ENCODE peak calls at places on chromosomes 2 and 18, in eight cellular contexts. Y is hepatocyte, F is neural progenitor cell, H is psoas muscle, E is WTC11, X is PC-9, L is kidney epithelial cell, D is omental fat pad. M is an unnamed sample.

GRCh38 chr2:161273038-161273760 is 35.0 kb upstream of the PSMD14 start:
- DNase-seq in E (no peak), D (no peak), F (peak), L (peak), Y (peak), X (peak), H (no peak), M (peak)

GRCh38 chr2:60549250-60550150 is 4.0 kb downstream of the BCL11A start:
- DNase-seq in Y (peak), D (no peak), E (peak), H (peak), L (no peak), F (peak), X (no peak), M (no peak)

GRCh38 chr2:97740590-97741182 is 27.3 kb downstream of the ZAP70 start:
- DNase-seq in H (no peak), F (peak), Y (peak), L (no peak), D (no peak), X (no peak), E (peak), M (no peak)

GRCh38 chr18:30675905-30676620 is 366.5 kb downstream of the DSC3 start:
- DNase-seq in Y (no peak), H (no peak), F (no peak), E (no peak), L (no peak), D (no peak), X (no peak), M (no peak)

GRCh38 chr2:3489449-3490115 is 29.7 kb downstream of the ADI1 start:
- DNase-seq in F (no peak), H (peak), Y (no peak), D (no peak), L (no peak), X (no peak), E (no peak), M (no peak)

GRCh38 chr2:161206491-161207032 is 46.3 kb downstream of the TANK start:
- DNase-seq in D (no peak), E (no peak), Y (no peak), F (no peak), L (no peak), H (no peak), X (no peak), M (no peak)

GRCh38 chr2:241965931-241966412 is 96.4 kb downstream of the RTP5 start:
- DNase-seq in Y (peak), F (peak), H (no peak), L (peak), X (peak), E (no peak), D (no peak), M (peak)

GRCh38 chr2:223989206-223989859 is 32.1 kb downstream of the MRPL44 start:
- DNase-seq in L (no peak), Y (no peak), D (no peak), X (no peak), E (peak), F (peak), H (no peak), M (no peak)

GRCh38 chr2:47056875-47057731 is 98.0 kb downstream of the STPG4 start:
- DNase-seq in D (no peak), E (no peak), X (no peak), Y (no peak), F (no peak), H (peak), L (no peak), M (no peak)

GRCh38 chr2:37414470-37414949 is 70.1 kb downstream of the QPCT start:
- DNase-seq in H (no peak), E (no peak), D (no peak), L (no peak), F (peak), Y (peak), X (peak), M (peak)
- TF ChIP-seq CTCF in H (peak), E (peak), D (peak), L (peak), F (peak), Y (peak), X (peak), M (peak)

DNA sequence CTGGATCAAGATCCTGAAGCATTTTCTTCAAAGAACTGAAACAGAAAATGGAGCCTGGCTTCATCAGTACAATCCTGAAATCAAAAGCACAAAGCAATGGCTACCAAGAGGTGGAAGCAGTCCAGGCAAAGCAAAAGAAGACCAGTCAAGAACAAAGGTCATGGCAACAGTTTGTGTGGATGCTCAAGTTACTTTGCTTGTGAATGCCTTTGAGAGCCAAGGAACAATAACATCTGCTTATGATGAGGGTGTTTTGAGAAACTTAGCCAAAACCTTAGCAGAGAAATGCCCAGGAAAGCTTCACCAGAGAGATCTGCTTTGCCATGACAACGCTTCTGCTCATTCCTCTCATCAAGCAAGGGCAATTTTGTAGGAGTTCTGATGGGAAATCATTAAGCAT is 723.1 kb downstream of the TMEM182 start:
- DNase-seq in E (no peak), X (no peak), F (no peak), H (no peak), D (no peak), L (no peak), Y (no peak), M (no peak)
- TF ChIP-seq CTCF in E (no peak), X (no peak), F (no peak), H (no peak), D (no peak), L (no peak), Y (no peak), M (no peak)

GRCh38 chr2:128356127-128356526 is 37.5 kb upstream of the HS6ST1 start:
- DNase-seq in Y (no peak), E (no peak), F (no peak), L (no peak), X (no peak), H (no peak), D (no peak), M (no peak)

GRCh38 chr2:128350736-128351135 is 32.1 kb upstream of the HS6ST1 start:
- DNase-seq in F (no peak), L (no peak), H (no peak), X (no peak), D (no peak), E (no peak), Y (no peak), M (no peak)

GRCh38 chr2:128357561-128358370 is 39.1 kb upstream of the HS6ST1 start:
- DNase-seq in H (peak), Y (no peak), X (no peak), E (no peak), D (no peak), L (no peak), F (no peak), M (no peak)

GRCh38 chr2:128354161-128354560 is 35.5 kb upstream of the HS6ST1 start:
- DNase-seq in Y (no peak), L (no peak), D (no peak), E (no peak), F (no peak), H (no peak), X (no peak), M (no peak)

GRCh38 chr2:128354731-128355470 is 36.2 kb upstream of the HS6ST1 start:
- DNase-seq in E (no peak), D (no peak), X (no peak), Y (no peak), L (no peak), F (no peak), H (no peak), M (no peak)
- TF ChIP-seq CTCF in E (no peak), D (no peak), X (no peak), Y (peak), L (no peak), F (no peak), H (no peak), M (peak)

GRCh38 chr2:19198376-19198775 is 160.0 kb downstream of the OSR1 start:
- DNase-seq in E (no peak), Y (no peak), L (no peak), D (no peak), F (no peak), H (no peak), X (no peak), M (no peak)

GRCh38 chr2:19195681-19196080 is 162.7 kb downstream of the OSR1 start:
- DNase-seq in H (no peak), X (peak), Y (no peak), L (no peak), D (no peak), F (no peak), E (no peak), M (no peak)
- TF ChIP-seq CTCF in H (no peak), X (no peak), Y (no peak), L (no peak), D (no peak), F (no peak), E (no peak), M (no peak)

GRCh38 chr2:8263931-8264330 is 417.9 kb upstream of the ID2 start:
- DNase-seq in L (no peak), H (no peak), D (no peak), Y (no peak), E (no peak), X (no peak), F (peak), M (no peak)
- TF ChIP-seq CTCF in L (no peak), H (no peak), D (no peak), Y (no peak), E (no peak), X (no peak), F (no peak), M (no peak)

M was measured in AG09319.